ENCODE peak calls at places on chromosomes 4 and X, in five cellular contexts. One of them, this sample, is unnamed.

GRCh38 chrX:129958814-129959492 is 23.5 kb upstream of the BCORL1 start:
- DNase-seq in putamen: no peak
- DNase-seq in Kasumi-1: no peak
- DNase-seq in nucleus accumbens: no peak
- DNase-seq in HTR-8/SVneo: no peak
- DNase-seq in this sample: no peak

GRCh38 chrX:65689377-65689776 is 21.9 kb downstream of the MSN start:
- DNase-seq in putamen: no peak
- DNase-seq in Kasumi-1: no peak
- DNase-seq in HTR-8/SVneo: no peak
- DNase-seq in nucleus accumbens: no peak
- DNase-seq in this sample: no peak

GRCh38 chr4:113106076-113106475 is 56.6 kb downstream of the ANK2 start:
- DNase-seq in HTR-8/SVneo: no peak
- DNase-seq in Kasumi-1: peak; percentile 46
- DNase-seq in nucleus accumbens: no peak
- DNase-seq in putamen: peak; percentile 65
- DNase-seq in this sample: peak; percentile 62

GRCh38 chr4:4271912-4272311 is 18.0 kb downstream of the LYAR start:
- DNase-seq in Kasumi-1: no peak
- DNase-seq in nucleus accumbens: no peak
- DNase-seq in putamen: no peak
- DNase-seq in HTR-8/SVneo: no peak
- DNase-seq in this sample: no peak

GRCh38 chr4:141155586-141155985 is 22.3 kb upstream of the RNF150 start:
- DNase-seq in putamen: no peak
- DNase-seq in Kasumi-1: no peak
- DNase-seq in HTR-8/SVneo: no peak
- DNase-seq in nucleus accumbens: no peak
- DNase-seq in this sample: no peak

GRCh38 chr4:3408793-3409330 is 32.9 kb upstream of the HGFAC start:
- DNase-seq in HTR-8/SVneo: no peak
- DNase-seq in nucleus accumbens: no peak
- DNase-seq in Kasumi-1: no peak
- DNase-seq in putamen: no peak
- DNase-seq in this sample: no peak

GRCh38 chr4:36243355-36244256 is 708 bp downstream of the ARAP2 start:
- DNase-seq in HTR-8/SVneo: peak; percentile 33
- DNase-seq in putamen: peak; percentile 76
- DNase-seq in nucleus accumbens: peak; percentile 46
- DNase-seq in Kasumi-1: peak; percentile 68
- DNase-seq in this sample: peak; percentile 43

GRCh38 chr4:89765966-89766365 is 71.0 kb downstream of the SNCA start:
- DNase-seq in Kasumi-1: no peak
- DNase-seq in HTR-8/SVneo: peak; percentile 13
- DNase-seq in putamen: peak; percentile 35
- DNase-seq in nucleus accumbens: no peak
- DNase-seq in this sample: no peak

GRCh38 chr4:92050875-92051274 is 252.9 kb upstream of the GRID2 start:
- DNase-seq in putamen: no peak
- DNase-seq in nucleus accumbens: no peak
- DNase-seq in Kasumi-1: no peak
- DNase-seq in HTR-8/SVneo: no peak
- DNase-seq in this sample: no peak

GRCh38 chr4:48780867-48781219 is 764 bp upstream of the FRYL start:
- DNase-seq in putamen: peak; percentile 63
- DNase-seq in Kasumi-1: peak; percentile 66
- DNase-seq in nucleus accumbens: no peak
- DNase-seq in HTR-8/SVneo: no peak
- DNase-seq in this sample: peak; percentile 75

GRCh38 chrX:103329991-103330390 is at the start of gene TCEAL7:
- DNase-seq in nucleus accumbens: peak; percentile 64
- DNase-seq in putamen: peak; percentile 80
- DNase-seq in Kasumi-1: no peak
- DNase-seq in HTR-8/SVneo: peak; percentile 32
- DNase-seq in this sample: no peak

GRCh38 chrX:49273181-49273727 is 3.7 kb downstream of the PPP1R3F start:
- DNase-seq in nucleus accumbens: no peak
- DNase-seq in Kasumi-1: no peak
- DNase-seq in HTR-8/SVneo: no peak
- DNase-seq in putamen: no peak
- DNase-seq in this sample: no peak

GRCh38 chr4:144799486-144799885 is 153.5 kb downstream of the HHIP start:
- DNase-seq in Kasumi-1: no peak
- DNase-seq in nucleus accumbens: no peak
- DNase-seq in putamen: no peak
- DNase-seq in HTR-8/SVneo: no peak
- DNase-seq in this sample: no peak

GRCh38 chrX:105975382-105975781 is 63.1 kb downstream of the SERPINA7 start:
- DNase-seq in Kasumi-1: peak; percentile 20
- DNase-seq in putamen: no peak
- DNase-seq in HTR-8/SVneo: no peak
- DNase-seq in nucleus accumbens: no peak
- DNase-seq in this sample: peak; percentile 58

GRCh38 chrX:13911581-13911980 is 94.7 kb upstream of the GPM6B start:
- DNase-seq in nucleus accumbens: no peak
- DNase-seq in putamen: no peak
- DNase-seq in HTR-8/SVneo: no peak
- DNase-seq in Kasumi-1: no peak
- DNase-seq in this sample: no peak

GRCh38 chr4:1748465-1748995 is 27.2 kb downstream of the TACC3 start:
- DNase-seq in nucleus accumbens: peak; percentile 50
- DNase-seq in putamen: no peak
- DNase-seq in HTR-8/SVneo: peak; percentile 94
- DNase-seq in Kasumi-1: peak; percentile 63
- DNase-seq in this sample: peak; percentile 95

GRCh38 chrX:1327651-1328304 is 8.8 kb upstream of the IL3RA start:
- DNase-seq in nucleus accumbens: no peak
- DNase-seq in putamen: no peak
- DNase-seq in Kasumi-1: no peak
- DNase-seq in HTR-8/SVneo: no peak
- DNase-seq in this sample: no peak

GRCh38 chr4:139633661-139634060 is 32.0 kb upstream of the MGST2 start:
- DNase-seq in nucleus accumbens: peak; percentile 10
- DNase-seq in putamen: no peak
- DNase-seq in Kasumi-1: no peak
- DNase-seq in HTR-8/SVneo: no peak
- DNase-seq in this sample: peak; percentile 64

GRCh38 chr4:40231464-40231863 is 34.6 kb downstream of the RHOH start:
- DNase-seq in Kasumi-1: no peak
- DNase-seq in putamen: no peak
- DNase-seq in HTR-8/SVneo: no peak
- DNase-seq in nucleus accumbens: no peak
- DNase-seq in this sample: no peak

GRCh38 chrX:45824471-45824870 is 623.8 kb upstream of the DIPK2B start:
- DNase-seq in Kasumi-1: no peak
- DNase-seq in HTR-8/SVneo: peak; percentile 61
- DNase-seq in nucleus accumbens: no peak
- DNase-seq in putamen: no peak
- DNase-seq in this sample: peak; percentile 69

GRCh38 chrX:135973025-135973547 is 702 bp downstream of the MMGT1 start:
- DNase-seq in putamen: no peak
- DNase-seq in nucleus accumbens: peak; percentile 1
- DNase-seq in Kasumi-1: peak; percentile 1
- DNase-seq in HTR-8/SVneo: no peak
- DNase-seq in this sample: no peak

GRCh38 chrX:118595501-118596042 is 100.0 kb downstream of the DOCK11 start:
- DNase-seq in HTR-8/SVneo: no peak
- DNase-seq in Kasumi-1: no peak
- DNase-seq in putamen: no peak
- DNase-seq in nucleus accumbens: no peak
- DNase-seq in this sample: no peak

This sample was measured in Karpas-422.